ENCODE peak calls at places on chromosomes 1 and 21, in six cellular contexts. S is CD8-positive, alpha-beta memory T cell; U is GM12865; Q is AG10803; D is HFF-Myc; G is brain microvascular endothelial cell. W is an unnamed sample.
A peak's percentile ranks its signal among the peaks of the same experiment; 100 is the strongest.

GRCh38 chr1:54571803-54572202 is 23.8 kb downstream of the ACOT11 start:
- DNase-seq in S (no peak), U (no peak), Q (no peak), D (no peak), G (no peak), W (no peak)

GRCh38 chr1:235100124-235100801 is 28.4 kb downstream of the TOMM20 start:
- DNase-seq in S (no peak), U (no peak), Q (no peak), D (no peak), G (no peak), W (no peak)

GRCh38 chr1:224387943-224388342 is 31.3 kb downstream of the CNIH4 start:
- DNase-seq in S (no peak), U (no peak), Q (no peak), D (no peak), G (no peak), W (no peak)

GRCh38 chr1:192488058-192488457 is 87.5 kb upstream of the RGS1 start:
- DNase-seq in S (no peak), U (no peak), Q (no peak), D (no peak), G (no peak), W (no peak)

GRCh38 chr1:119815361-119815760 is 4.1 kb upstream of the REG4 start:
- DNase-seq in S (no peak), U (no peak), Q (peak; percentile 17), D (no peak), G (peak; percentile 12), W (peak; percentile 41)

GRCh38 chr1:169928438-169929209 is 34.9 kb upstream of the SCYL3 start:
- DNase-seq in S (no peak), U (peak; percentile 68), Q (peak; percentile 69), D (no peak), G (no peak), W (peak; percentile 26)

GRCh38 chr1:174337000-174337681 is 110.6 kb upstream of the GPR52 start:
- DNase-seq in S (no peak), U (no peak), Q (no peak), D (no peak), G (no peak), W (no peak)

GRCh38 chr1:2857521-2857920 is 56.0 kb upstream of the TTC34 start:
- DNase-seq in S (no peak), U (no peak), Q (no peak), D (no peak), G (no peak), W (no peak)

GRCh38 chr1:13892671-13893325 is 192.8 kb downstream of the PRDM2 start:
- DNase-seq in S (no peak), U (no peak), Q (no peak), D (no peak), G (no peak), W (no peak)

GRCh38 chr1:33348676-33349080 is 27.8 kb upstream of the A3GALT2 start:
- DNase-seq in S (no peak), U (no peak), Q (peak; percentile 19), D (no peak), G (no peak), W (peak; percentile 41)

GRCh38 chr1:44031051-44031899 is at the start of gene SLC6A9:
- DNase-seq in S (peak; percentile 81), U (peak; percentile 34), Q (peak; percentile 85), D (peak; percentile 45), G (peak; percentile 63), W (peak; percentile 60)

GRCh38 chr1:83815348-83815747 is 183.6 kb downstream of the TTLL7 start:
- DNase-seq in S (no peak), U (no peak), Q (peak; percentile 93), D (peak; percentile 96), G (peak; percentile 49), W (peak; percentile 97)

GRCh38 chr1:91730781-91731732 is 154.9 kb downstream of the TGFBR3 start:
- DNase-seq in S (no peak), U (no peak), Q (peak; percentile 75), D (no peak), G (no peak), W (no peak)

GRCh38 chr1:162823231-162823630 is 32.7 kb downstream of the HSD17B7 start:
- DNase-seq in S (no peak), U (no peak), Q (no peak), D (no peak), G (no peak), W (no peak)

GRCh38 chr1:156894001-156894400 is 483 bp downstream of the PEAR1 start:
- DNase-seq in S (no peak), U (no peak), Q (no peak), D (no peak), G (no peak), W (no peak)
- H3K4me3 ChIP-seq in S (no peak overlapping the region), U (no peak overlapping the region), Q (peak overlapping the region; percentile 56), D (peak overlapping the region; percentile 53), G (peak overlapping the region; percentile 54), W (peak overlapping the region; percentile 54)

GRCh38 chr1:190474587-190475305 is 2.9 kb downstream of the BRINP3 start:
- DNase-seq in S (no peak), U (no peak), Q (no peak), D (no peak), G (no peak), W (peak; percentile 41)
- H3K4me3 ChIP-seq in S (no peak overlapping the region), U (no peak overlapping the region), Q (no peak overlapping the region), D (no peak overlapping the region), G (peak overlapping the region; percentile 57), W (peak overlapping the region; percentile 48)

DNA sequence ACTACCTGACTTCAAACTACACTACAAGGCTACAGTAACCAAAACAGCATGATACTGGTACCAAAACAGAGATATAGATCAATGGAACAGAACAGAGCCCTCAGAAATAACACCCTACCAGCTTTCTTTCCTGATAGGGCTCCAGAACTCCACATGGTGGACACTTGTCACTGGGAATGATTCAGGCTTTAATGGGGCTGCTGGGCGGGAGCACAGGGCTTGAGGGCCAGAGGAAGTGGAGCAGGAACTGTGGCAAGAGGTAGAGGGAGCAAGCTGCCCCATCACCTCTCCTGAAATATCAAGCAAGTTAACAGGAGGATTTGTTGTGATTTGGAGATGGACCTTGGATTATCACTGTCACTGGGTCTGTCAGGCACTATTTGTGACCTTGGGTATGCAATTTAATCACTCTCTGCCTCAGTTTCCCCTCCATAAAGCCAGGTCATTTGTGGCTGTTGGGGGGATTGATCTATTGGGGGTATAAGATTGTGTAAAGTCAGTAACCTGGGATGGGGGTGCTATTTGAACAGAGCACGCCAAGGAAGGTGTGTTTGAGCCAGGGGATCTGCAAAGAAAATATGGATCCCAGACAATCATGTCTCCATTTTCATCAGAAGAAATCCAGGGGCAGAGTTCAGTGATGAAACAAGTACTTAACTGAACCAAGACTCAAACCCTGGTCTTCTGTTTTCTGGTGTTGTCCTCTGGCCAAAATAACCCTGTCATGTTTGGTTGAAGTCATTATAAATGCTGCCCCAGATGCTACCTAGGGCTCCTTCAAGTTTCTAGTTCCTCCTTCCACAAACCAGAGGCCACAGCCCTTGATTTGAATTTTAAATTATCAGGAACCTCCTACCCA is 25.2 kb downstream of the ETS2 start:
- DNase-seq in S (no peak), U (no peak), Q (no peak), D (no peak), G (no peak), W (no peak)
- H3K4me3 ChIP-seq in S (no peak overlapping the region), U (no peak overlapping the region), Q (no peak overlapping the region), D (no peak overlapping the region), G (no peak overlapping the region), W (no peak overlapping the region)

GRCh38 chr1:30106125-30106524 is 617.3 kb downstream of the MATN1 start:
- DNase-seq in S (no peak), U (peak; percentile 29), Q (peak; percentile 23), D (no peak), G (peak; percentile 9), W (peak; percentile 23)
- H3K4me3 ChIP-seq in S (no peak overlapping the region), U (no peak overlapping the region), Q (no peak overlapping the region), D (no peak overlapping the region), G (no peak overlapping the region), W (no peak overlapping the region)

GRCh38 chr1:198637157-198637556 is 1.7 kb upstream of the PTPRC start:
- DNase-seq in S (no peak), U (no peak), Q (no peak), D (no peak), G (no peak), W (no peak)
- H3K4me3 ChIP-seq in S (no peak overlapping the region), U (no peak overlapping the region), Q (no peak overlapping the region), D (no peak overlapping the region), G (no peak overlapping the region), W (no peak overlapping the region)

GRCh38 chr1:171740987-171741871 is 636 bp downstream of the VAMP4 start:
- DNase-seq in S (peak; percentile 60), U (peak; percentile 75), Q (peak; percentile 27), D (no peak), G (peak; percentile 11), W (peak; percentile 66)

GRCh38 chr1:171741872-171742576 is at the start of gene VAMP4:
- DNase-seq in S (peak; percentile 89), U (peak; percentile 90), Q (peak; percentile 83), D (no peak), G (peak; percentile 76), W (peak; percentile 82)

GRCh38 chr1:171742577-171742922 is 685 bp upstream of the VAMP4 start:
- DNase-seq in S (no peak), U (no peak), Q (peak; percentile 43), D (no peak), G (peak; percentile 25), W (peak; percentile 48)

GRCh38 chr1:171740356-171740863 is 1.5 kb downstream of the VAMP4 start:
- DNase-seq in S (no peak), U (no peak), Q (peak; percentile 17), D (no peak), G (no peak), W (peak; percentile 56)

GRCh38 chr1:171743014-171743870 is 1.4 kb upstream of the VAMP4 start:
- DNase-seq in S (no peak), U (no peak), Q (peak; percentile 79), D (no peak), G (peak; percentile 63), W (peak; percentile 90)
- H3K4me3 ChIP-seq in S (peak overlapping the region; percentile 96), U (peak overlapping the region; percentile 92), Q (peak overlapping the region; percentile 76), D (peak overlapping the region; percentile 72), G (peak overlapping the region; percentile 84), W (peak overlapping the region; percentile 91)

DNA sequence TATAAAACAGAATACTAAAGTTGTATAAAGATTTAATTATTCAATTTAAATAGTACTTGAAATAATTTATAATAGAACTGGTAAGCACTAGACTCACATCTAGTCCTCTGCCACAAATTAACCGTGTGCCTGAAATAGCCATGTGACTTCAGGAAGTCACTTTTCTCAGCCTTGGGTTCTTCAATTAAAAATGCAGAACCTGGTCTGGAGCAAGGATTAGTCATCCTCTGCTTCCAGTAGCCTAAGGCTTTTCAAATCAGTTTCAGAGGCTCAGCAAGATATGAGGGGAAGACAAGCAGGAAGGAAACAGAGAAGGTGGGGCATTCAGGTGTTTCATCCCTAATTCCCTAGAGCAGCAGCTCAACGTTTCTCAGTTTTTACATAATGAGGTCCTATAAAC is 23.0 kb downstream of the DPH5 start:
- DNase-seq in S (no peak), U (peak; percentile 27), Q (no peak), D (no peak), G (no peak), W (peak; percentile 30)
- H3K4me3 ChIP-seq in S (no peak overlapping the region), U (no peak overlapping the region), Q (no peak overlapping the region), D (no peak overlapping the region), G (no peak overlapping the region), W (no peak overlapping the region)

GRCh38 chr1:23792151-23792945 is 1.4 kb downstream of the LYPLA2 start:
- DNase-seq in S (no peak), U (no peak), Q (no peak), D (no peak), G (no peak), W (no peak)
- H3K4me3 ChIP-seq in S (no peak overlapping the region), U (peak overlapping the region; percentile 99), Q (peak overlapping the region; percentile 92), D (peak overlapping the region; percentile 97), G (peak overlapping the region; percentile 88), W (peak overlapping the region; percentile 79)